ENCODE peak calls at places on chromosomes 13 and 19, in eight cellular contexts. T is activated CD8-positive, alpha-beta memory T cell treated with anti-CD3 and anti-CD28 coated beads for 4 hours; U is nephron progenitor cell; W is esophagus squamous epithelium; B is stimulated activated CD8-positive, alpha-beta memory T cell treated with anti-CD3 and anti-CD28 coated beads, Interleukin-4, amount 100 ng/mL, for 48 hours; R is HS-5; F is PC-3; X is stimulated activated CD4-positive, alpha-beta T cell treated with anti-CD3 and anti-CD28 coated beads, Interleukin-2, amount 100 ng/mL, for 48 hours. K is an unnamed sample.

GRCh38 chr19:14821958-14822357 is 13.0 kb downstream of the OR7A5 start:
- DNase-seq in B (no peak), T (no peak), R (no peak), W (no peak), X (no peak), F (no peak), U (no peak), K (no peak)

GRCh38 chr13:27627377-27627776 is 5.7 kb downstream of the POLR1D start:
- DNase-seq in T (no peak), R (no peak), U (no peak), B (no peak), W (no peak), X (no peak), F (no peak), K (no peak)

GRCh38 chr13:30978981-30979956 is 46.8 kb downstream of the TEX26 start:
- DNase-seq in T (no peak), U (peak), X (peak), F (peak), W (no peak), B (peak), R (no peak), K (no peak)

GRCh38 chr13:89721216-89721615 is 1626.3 kb upstream of the MIR17HG start:
- DNase-seq in R (no peak), B (no peak), F (no peak), W (no peak), T (no peak), U (no peak), X (no peak), K (no peak)

GRCh38 chr13:44605275-44605674 is 29.1 kb upstream of the TSC22D1 start:
- DNase-seq in F (no peak), W (no peak), R (no peak), T (no peak), U (no peak), X (no peak), B (no peak), K (no peak)

GRCh38 chr19:43784251-43784980 is 3.6 kb upstream of the KCNN4 start:
- DNase-seq in X (peak), B (peak), T (peak), U (no peak), F (peak), W (no peak), R (peak), K (no peak)

GRCh38 chr19:46745521-46746280 is at the start of gene FKRP:
- DNase-seq in T (no peak), R (no peak), W (no peak), F (no peak), B (peak), U (peak), X (peak), K (no peak)

GRCh38 chr13:30049692-30050091 is 199.3 kb upstream of the UBL3 start:
- DNase-seq in W (no peak), U (no peak), B (peak), R (no peak), T (no peak), F (peak), X (no peak), K (no peak)

GRCh38 chr19:46065486-46065885 is 24.7 kb upstream of the IGFL4 start:
- DNase-seq in X (no peak), B (no peak), W (no peak), R (no peak), F (peak), U (no peak), T (no peak), K (no peak)

GRCh38 chr13:112741835-112742570 is 52.2 kb downstream of the ATP11A start:
- DNase-seq in F (no peak), X (no peak), R (no peak), W (no peak), T (no peak), B (no peak), U (no peak), K (no peak)

GRCh38 chr13:78160793-78161192 is 242.2 kb upstream of the EDNRB start:
- DNase-seq in W (no peak), F (peak), X (no peak), U (no peak), B (no peak), R (no peak), T (no peak), K (no peak)

GRCh38 chr19:34507414-34508067 is 26.0 kb downstream of the WTIP start:
- DNase-seq in R (no peak), B (no peak), F (no peak), W (no peak), U (no peak), T (no peak), X (no peak), K (no peak)

GRCh38 chr19:6773323-6773931 is 919 bp downstream of the VAV1 start:
- DNase-seq in B (peak), T (no peak), F (no peak), W (no peak), X (peak), U (no peak), R (no peak), K (peak)

GRCh38 chr13:45702088-45702487 is at the start of gene CBY2:
- DNase-seq in W (no peak), R (no peak), F (no peak), X (no peak), U (no peak), B (no peak), T (no peak), K (no peak)

GRCh38 chr19:11699931-11700794 is 38.6 kb downstream of the ZNF823 start:
- DNase-seq in U (no peak), W (no peak), X (peak), B (no peak), T (no peak), R (peak), F (peak), K (no peak)

GRCh38 chr19:15438577-15438976 is 11.2 kb downstream of the WIZ start:
- DNase-seq in W (no peak), B (no peak), R (no peak), F (no peak), T (no peak), X (no peak), U (no peak), K (no peak)